ENCODE peak calls at places on chromosomes 3 and 15, in seven cellular contexts. K is activated T-helper 1 cell treated with anti-CD3 and anti-CD28 coated beads, Interleukin-12 subunit alpha, Interleukin-12 subunit beta, Interleukin-2, Interleukin-4 antibody, amounts not matched to agents 30 ng/mL and 10 ng/mL and 1 ng/mL, durations not matched to agents 14 hours and 24 hours and 36 hours; J is Karpas-422; L is endothelial cell; Y is T-helper 9 cell; G is cardiac fibroblast; N is NCI-H1436. P is an unnamed sample.
A peak's percentile ranks its signal among the peaks of the same experiment; 100 is the strongest.

GRCh38 chr15:68276668-68277067 is 877 bp upstream of the FEM1B start:
- DNase-seq in Y (no peak), N (no peak), G (no peak), L (no peak), J (no peak), K (no peak), P (no peak)

GRCh38 chr3:71753716-71754609 is at the start of gene GPR27:
- DNase-seq in J (no peak), G (peak; percentile 28), N (no peak), K (no peak), Y (no peak), L (peak; percentile 33), P (peak; percentile 17)

GRCh38 chr15:33810083-33810595 is 158.2 kb upstream of the CHRM5 start:
- DNase-seq in J (no peak), N (no peak), Y (no peak), K (no peak), L (no peak), G (no peak), P (no peak)

GRCh38 chr15:40974921-40975320 is 21.6 kb downstream of the CHAC1 start:
- DNase-seq in L (no peak), K (no peak), N (no peak), Y (no peak), G (no peak), J (no peak), P (no peak)

GRCh38 chr3:134832585-134832984 is 37.5 kb downstream of the EPHB1 start:
- DNase-seq in N (no peak), G (no peak), K (no peak), Y (no peak), J (no peak), L (no peak), P (no peak)

GRCh38 chr3:15645740-15646490 is 44.4 kb downstream of the BTD start:
- DNase-seq in K (no peak), L (no peak), G (peak; percentile 96), J (no peak), N (no peak), Y (no peak), P (no peak)

GRCh38 chr15:57922780-57923179 is 142.7 kb downstream of the ALDH1A2 start:
- DNase-seq in Y (no peak), L (peak; percentile 10), K (no peak), G (peak; percentile 44), J (no peak), N (no peak), P (no peak)

GRCh38 chr3:168216851-168217250 is 121.1 kb upstream of the GOLIM4 start:
- DNase-seq in L (no peak), G (no peak), J (no peak), Y (no peak), N (no peak), K (no peak), P (no peak)

GRCh38 chr3:185216587-185216918 is 37.3 kb downstream of the EHHADH start:
- DNase-seq in L (no peak), Y (no peak), G (peak; percentile 41), J (no peak), K (no peak), N (no peak), P (peak; percentile 3)

GRCh38 chr3:110226645-110227044 is 845.0 kb upstream of the NECTIN3 start:
- DNase-seq in L (no peak), G (no peak), N (no peak), J (no peak), Y (no peak), K (no peak), P (no peak)

GRCh38 chr3:62911531-62911930 is 36.3 kb upstream of the CADPS start:
- DNase-seq in J (no peak), Y (no peak), N (no peak), K (no peak), G (no peak), L (no peak), P (no peak)

GRCh38 chr3:25849641-25850040 is 59.8 kb downstream of the OXSM start:
- DNase-seq in K (no peak), Y (no peak), J (no peak), L (no peak), N (no peak), G (peak; percentile 46), P (no peak)

GRCh38 chr15:44763187-44763586 is 26.9 kb downstream of the TRIM69 start:
- DNase-seq in N (no peak), K (no peak), G (no peak), Y (no peak), J (no peak), L (no peak), P (no peak)

GRCh38 chr15:82197734-82198594 is 64.6 kb downstream of the EFL1 start:
- DNase-seq in K (peak; percentile 50), J (peak; percentile 92), G (peak; percentile 84), L (peak; percentile 79), N (peak; percentile 55), Y (peak; percentile 31), P (peak; percentile 13)